ENCODE peak calls at places on chromosomes 13 and 19, in ten cellular contexts. K, Z, L, N, Y, E, P, X, C and Q are unnamed samples.

GRCh38 chr13:112963641-112964040 is 5.4 kb upstream of the MCF2L start:
- DNase-seq in K (no peak), Z (peak; percentile 8), L (no peak), N (no peak), Y (no peak), E (no peak), P (no peak), X (peak; percentile 63), C (no peak), Q (no peak)

GRCh38 chr13:40786568-40786996 is 2.8 kb upstream of the SLC25A15 start:
- DNase-seq in K (no peak), Z (peak; percentile 51), L (no peak), N (no peak), Y (peak; percentile 30), E (no peak), P (no peak), X (no peak), C (no peak), Q (no peak)

GRCh38 chr19:2491130-2491801 is 15.3 kb downstream of the GADD45B start:
- DNase-seq in K (no peak), Z (peak; percentile 89), L (peak; percentile 46), N (no peak), Y (peak; percentile 60), E (no peak), P (peak; percentile 89), X (peak; percentile 88), C (no peak), Q (no peak)

GRCh38 chr13:32019612-32020233 is 11.9 kb upstream of the FRY start:
- DNase-seq in K (peak; percentile 76), Z (no peak), L (peak; percentile 59), N (peak; percentile 51), Y (peak; percentile 38), E (peak; percentile 39), P (no peak), X (no peak), C (no peak), Q (no peak)

GRCh38 chr19:14517840-14518505 is at the start of gene DNAJB1:
- DNase-seq in K (peak; percentile 79), Z (peak; percentile 91), L (peak; percentile 71), N (peak; percentile 89), Y (peak; percentile 82), E (peak; percentile 87), P (peak; percentile 73), X (peak; percentile 96), C (peak; percentile 86), Q (peak; percentile 90)

GRCh38 chr13:66927562-66927961 is 302.6 kb downstream of the PCDH9 start:
- DNase-seq in K (peak; percentile 21), Z (no peak), L (no peak), N (no peak), Y (no peak), E (no peak), P (no peak), X (no peak), C (no peak), Q (no peak)

GRCh38 chr13:32284927-32285632 is 30.1 kb downstream of the ZAR1L start:
- DNase-seq in K (peak; percentile 44), Z (no peak), L (peak; percentile 68), N (peak; percentile 39), Y (peak; percentile 28), E (no peak), P (no peak), X (no peak), C (no peak), Q (no peak)

GRCh38 chr19:13865578-13866462 is 11.1 kb upstream of the NANOS3 start:
- DNase-seq in K (peak; percentile 64), Z (no peak), L (no peak), N (peak; percentile 52), Y (no peak), E (no peak), P (no peak), X (peak; percentile 78), C (no peak), Q (no peak)

GRCh38 chr13:29959621-29960020 is 109.2 kb upstream of the UBL3 start:
- DNase-seq in K (peak; percentile 43), Z (no peak), L (no peak), N (no peak), Y (no peak), E (no peak), P (no peak), X (no peak), C (no peak), Q (no peak)

GRCh38 chr13:29959086-29959485 is 108.7 kb upstream of the UBL3 start:
- DNase-seq in K (no peak), Z (no peak), L (no peak), N (no peak), Y (no peak), E (no peak), P (no peak), X (no peak), C (no peak), Q (no peak)

GRCh38 chr13:29961036-29961685 is 110.7 kb upstream of the UBL3 start:
- DNase-seq in K (no peak), Z (no peak), L (no peak), N (no peak), Y (no peak), E (no peak), P (no peak), X (no peak), C (no peak), Q (no peak)

GRCh38 chr13:29956771-29957170 is 106.4 kb upstream of the UBL3 start:
- DNase-seq in K (no peak), Z (no peak), L (no peak), N (no peak), Y (no peak), E (no peak), P (no peak), X (no peak), C (no peak), Q (no peak)

DNA sequence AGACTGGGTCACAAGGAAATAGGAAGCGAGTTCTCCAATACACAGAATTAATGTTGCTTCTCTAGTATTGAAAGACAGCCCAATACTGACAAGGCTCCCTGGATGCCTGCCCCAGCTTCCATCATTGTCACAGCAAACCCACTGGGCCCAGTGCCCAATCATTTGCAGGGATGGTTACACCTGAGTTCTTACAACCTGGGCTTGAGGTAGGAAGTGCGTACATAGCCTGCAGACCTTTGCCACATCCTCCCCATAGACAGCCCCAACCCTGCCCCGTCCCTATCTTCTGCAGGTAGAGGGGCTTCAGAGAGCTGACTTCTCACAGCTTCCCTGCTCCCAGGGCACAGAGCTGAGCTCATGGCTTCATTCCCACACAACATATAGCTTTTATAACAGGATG is 108.1 kb upstream of the UBL3 start:
- DNase-seq in K (no peak), Z (no peak), L (no peak), N (no peak), Y (no peak), E (no peak), P (no peak), X (no peak), C (no peak), Q (peak; percentile 50)
- H3K27ac ChIP-seq in K (no peak overlapping the region), Z (no peak overlapping the region), L (no peak overlapping the region), N (no peak overlapping the region), Y (no peak overlapping the region), E (no peak overlapping the region), P (no peak overlapping the region), X (no peak overlapping the region), C (no peak overlapping the region), Q (no peak overlapping the region)

GRCh38 chr19:39967561-39967960 is 3.4 kb upstream of the PSMC4 start:
- DNase-seq in K (no peak), Z (no peak), L (no peak), N (no peak), Y (no peak), E (no peak), P (no peak), X (no peak), C (no peak), Q (no peak)

GRCh38 chr19:39969681-39970423 is 1.1 kb upstream of the PSMC4 start:
- DNase-seq in K (no peak), Z (no peak), L (no peak), N (no peak), Y (no peak), E (no peak), P (no peak), X (peak; percentile 78), C (no peak), Q (no peak)

GRCh38 chr19:39970424-39970673 is 616 bp upstream of the PSMC4 start:
- DNase-seq in K (no peak), Z (no peak), L (no peak), N (no peak), Y (no peak), E (no peak), P (no peak), X (no peak), C (no peak), Q (no peak)

GRCh38 chr19:39969266-39969665 is 1.7 kb upstream of the PSMC4 start:
- DNase-seq in K (no peak), Z (no peak), L (no peak), N (no peak), Y (no peak), E (no peak), P (no peak), X (no peak), C (no peak), Q (no peak)

DNA sequence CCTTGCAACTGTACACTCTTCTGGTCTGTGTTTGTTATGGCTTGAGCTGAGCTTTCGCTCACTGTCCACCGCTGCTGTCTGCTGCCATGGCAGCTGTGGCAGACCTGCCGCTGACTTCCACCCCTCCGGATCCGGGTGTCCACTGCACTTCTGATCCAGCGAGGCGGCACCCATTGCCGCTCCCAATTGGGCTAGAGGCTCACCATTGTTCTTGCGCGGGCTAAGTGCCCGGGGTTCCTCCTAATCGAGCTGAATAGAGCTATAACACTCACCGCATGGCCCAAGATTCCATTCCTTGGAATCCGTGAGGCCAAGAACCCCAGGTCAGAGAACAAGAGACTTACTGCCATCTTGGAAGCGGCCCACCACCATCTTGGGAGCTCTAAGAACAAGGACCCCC is 2.2 kb upstream of the PSMC4 start:
- DNase-seq in K (no peak), Z (no peak), L (no peak), N (no peak), Y (no peak), E (no peak), P (no peak), X (no peak), C (no peak), Q (no peak)
- H3K4me3 ChIP-seq in K (no peak overlapping the region), Z (no peak overlapping the region), L (no peak overlapping the region), N (no peak overlapping the region), Y (no peak overlapping the region), E (no peak overlapping the region), P (no peak overlapping the region), X (no peak overlapping the region), C (no peak overlapping the region), Q (no peak overlapping the region)

GRCh38 chr13:106381083-106381482 is 154.4 kb downstream of the EFNB2 start:
- DNase-seq in K (peak; percentile 66), Z (no peak), L (no peak), N (no peak), Y (no peak), E (no peak), P (no peak), X (no peak), C (no peak), Q (no peak)

GRCh38 chr13:106375085-106375484 is 160.4 kb downstream of the EFNB2 start:
- DNase-seq in K (no peak), Z (no peak), L (no peak), N (no peak), Y (no peak), E (no peak), P (no peak), X (no peak), C (no peak), Q (no peak)

GRCh38 chr13:106376411-106377112 is 158.9 kb downstream of the EFNB2 start:
- DNase-seq in K (no peak), Z (no peak), L (peak; percentile 50), N (no peak), Y (no peak), E (peak; percentile 61), P (no peak), X (no peak), C (no peak), Q (no peak)

GRCh38 chr13:106377341-106377740 is 158.1 kb downstream of the EFNB2 start:
- DNase-seq in K (no peak), Z (no peak), L (no peak), N (no peak), Y (no peak), E (no peak), P (no peak), X (no peak), C (no peak), Q (no peak)

DNA sequence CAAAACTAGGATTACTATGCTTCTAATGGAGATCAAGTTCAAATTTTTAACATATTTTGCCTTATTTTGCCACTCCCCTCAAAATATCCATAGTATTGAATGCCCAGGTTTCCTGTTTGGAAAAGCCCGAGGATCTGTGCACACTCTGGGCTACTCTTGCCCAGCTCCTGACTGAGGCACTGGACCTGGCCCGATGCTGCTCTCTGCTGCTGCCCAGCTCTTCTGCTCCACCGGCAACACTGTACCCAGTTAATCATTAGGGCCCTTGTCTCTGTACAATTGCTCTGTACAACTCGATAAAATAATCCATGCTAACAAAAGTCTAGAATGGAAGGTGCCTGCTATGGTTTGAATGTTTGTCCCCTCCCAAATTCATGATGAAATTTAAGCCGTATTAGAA is 157.2 kb downstream of the EFNB2 start:
- DNase-seq in K (no peak), Z (no peak), L (no peak), N (no peak), Y (no peak), E (no peak), P (no peak), X (no peak), C (no peak), Q (no peak)
- TF ChIP-seq CTCF in K (no peak), Z (no peak), L (no peak), N (no peak), Y (no peak), E (no peak), P (no peak), X (no peak), C (no peak), Q (no peak)

GRCh38 chr19:4134351-4134750 is 10.4 kb upstream of the MAP2K2 start:
- DNase-seq in K (no peak), Z (no peak), L (no peak), N (no peak), Y (no peak), E (no peak), P (no peak), X (no peak), C (no peak), Q (no peak)

GRCh38 chr19:4136680-4137088 is 12.8 kb upstream of the MAP2K2 start:
- DNase-seq in K (no peak), Z (no peak), L (no peak), N (no peak), Y (no peak), E (no peak), P (no peak), X (no peak), C (no peak), Q (no peak)

DNA sequence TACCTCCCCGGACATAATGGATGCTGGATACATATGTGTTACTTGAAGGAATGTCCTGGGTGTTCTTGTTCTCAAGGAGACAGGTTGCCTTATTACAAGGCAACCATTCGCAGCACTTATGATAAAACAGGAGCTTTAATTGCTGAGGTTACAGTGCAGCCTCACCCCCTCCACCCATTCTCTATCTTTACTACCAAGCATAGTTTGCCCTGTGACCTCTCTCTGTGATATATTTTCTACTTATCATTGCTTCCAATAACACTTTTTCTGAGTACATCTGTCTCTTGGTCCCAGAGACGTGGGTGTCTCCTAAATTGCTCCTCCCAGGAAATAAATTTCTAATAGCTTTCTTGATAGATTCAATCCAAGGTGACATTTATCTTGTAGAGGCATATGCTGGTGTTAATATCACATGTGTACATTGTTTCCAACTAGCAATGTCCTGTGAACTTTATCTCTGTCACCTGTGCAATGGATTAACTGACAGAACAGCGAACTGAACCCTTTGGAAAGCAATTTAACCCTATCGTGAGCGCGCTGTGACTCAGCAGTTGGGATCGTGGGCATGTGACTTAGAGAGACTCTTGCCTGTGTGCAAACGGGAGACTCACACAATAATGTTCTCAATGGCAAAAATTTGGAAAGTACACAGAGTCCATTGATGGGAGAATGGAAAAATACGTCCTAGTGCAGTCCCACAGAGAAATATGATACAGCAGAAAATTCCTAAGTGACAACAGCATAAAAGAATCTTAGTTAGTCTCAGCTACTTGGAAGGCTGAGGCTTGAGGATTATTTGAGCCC is 6.9 kb upstream of the MAP2K2 start:
- DNase-seq in K (no peak), Z (no peak), L (peak; percentile 56), N (no peak), Y (no peak), E (no peak), P (no peak), X (no peak), C (no peak), Q (no peak)
- H3K27ac ChIP-seq in K (no peak overlapping the region), Z (no peak overlapping the region), L (peak overlapping the region; percentile 9), N (no peak overlapping the region), Y (peak overlapping the region; percentile 56), E (no peak overlapping the region), P (no peak overlapping the region), X (no peak overlapping the region), C (no peak overlapping the region), Q (no peak overlapping the region)